ENCODE peak calls at places on chromosomes 6 and 20, in six cellular contexts. One of them, this sample, is unnamed.

GRCh38 chr20:24100370-24101011 is 111.9 kb upstream of the GGTLC1 start:
- DNase-seq in hepatocyte: peak; percentile 84
- DNase-seq in PC-3: peak; percentile 86
- DNase-seq in GM23338: peak; percentile 63
- DNase-seq in GM23248: peak; percentile 73
- DNase-seq in SK-N-SH: peak; percentile 53
- DNase-seq in this sample: peak; percentile 41

GRCh38 chr6:155418017-155418749 is 37.5 kb downstream of the NOX3 start:
- DNase-seq in hepatocyte: no peak
- DNase-seq in PC-3: no peak
- DNase-seq in GM23338: peak; percentile 24
- DNase-seq in GM23248: peak; percentile 80
- DNase-seq in SK-N-SH: no peak
- DNase-seq in this sample: peak; percentile 65

GRCh38 chr6:78505178-78505577 is 362.2 kb upstream of the IRAK1BP1 start:
- DNase-seq in hepatocyte: no peak
- DNase-seq in PC-3: no peak
- DNase-seq in GM23338: no peak
- DNase-seq in GM23248: no peak
- DNase-seq in SK-N-SH: no peak
- DNase-seq in this sample: no peak

GRCh38 chr6:14059791-14060436 is 57.7 kb upstream of the CD83 start:
- DNase-seq in hepatocyte: no peak
- DNase-seq in PC-3: peak; percentile 97
- DNase-seq in GM23338: no peak
- DNase-seq in GM23248: no peak
- DNase-seq in SK-N-SH: peak; percentile 79
- DNase-seq in this sample: no peak

GRCh38 chr6:56359201-56359899 is 112.0 kb upstream of the COL21A1 start:
- DNase-seq in hepatocyte: peak; percentile 81
- DNase-seq in PC-3: peak; percentile 84
- DNase-seq in GM23338: peak; percentile 84
- DNase-seq in GM23248: peak; percentile 77
- DNase-seq in SK-N-SH: peak; percentile 50
- DNase-seq in this sample: peak; percentile 68

GRCh38 chr6:99589290-99589672 is 17.4 kb upstream of the PRDM13 start:
- DNase-seq in hepatocyte: no peak
- DNase-seq in PC-3: peak; percentile 5
- DNase-seq in GM23338: peak; percentile 65
- DNase-seq in GM23248: peak; percentile 52
- DNase-seq in SK-N-SH: peak; percentile 65
- DNase-seq in this sample: no peak

GRCh38 chr6:45773906-45774305 is 241.8 kb downstream of the CLIC5 start:
- DNase-seq in hepatocyte: no peak
- DNase-seq in PC-3: no peak
- DNase-seq in GM23338: no peak
- DNase-seq in GM23248: no peak
- DNase-seq in SK-N-SH: no peak
- DNase-seq in this sample: no peak

GRCh38 chr6:14635195-14635594 is 517.6 kb downstream of the CD83 start:
- DNase-seq in hepatocyte: no peak
- DNase-seq in PC-3: no peak
- DNase-seq in GM23338: no peak
- DNase-seq in GM23248: no peak
- DNase-seq in SK-N-SH: no peak
- DNase-seq in this sample: peak; percentile 63

GRCh38 chr6:29797120-29797519 is 30.5 kb upstream of the HLA-G start:
- DNase-seq in hepatocyte: peak; percentile 19
- DNase-seq in PC-3: peak; percentile 71
- DNase-seq in GM23338: no peak
- DNase-seq in GM23248: peak; percentile 81
- DNase-seq in SK-N-SH: no peak
- DNase-seq in this sample: no peak

GRCh38 chr6:137415127-137415833 is 78.9 kb downstream of the OLIG3 start:
- DNase-seq in hepatocyte: peak; percentile 82
- DNase-seq in PC-3: peak; percentile 77
- DNase-seq in GM23338: peak; percentile 90
- DNase-seq in GM23248: peak; percentile 87
- DNase-seq in SK-N-SH: peak; percentile 12
- DNase-seq in this sample: peak; percentile 66

GRCh38 chr6:1609662-1610496 is at the start of gene FOXC1:
- DNase-seq in hepatocyte: peak; percentile 86
- DNase-seq in PC-3: peak; percentile 97
- DNase-seq in GM23338: peak; percentile 80
- DNase-seq in GM23248: peak; percentile 96
- DNase-seq in SK-N-SH: peak; percentile 97
- DNase-seq in this sample: no peak

GRCh38 chr6:27888576-27888975 is 23.6 kb downstream of the OR2B2 start:
- DNase-seq in hepatocyte: no peak
- DNase-seq in PC-3: no peak
- DNase-seq in GM23338: peak; percentile 79
- DNase-seq in GM23248: no peak
- DNase-seq in SK-N-SH: no peak
- DNase-seq in this sample: peak; percentile 51

GRCh38 chr6:21804941-21805610 is 211.5 kb downstream of the SOX4 start:
- DNase-seq in hepatocyte: no peak
- DNase-seq in PC-3: no peak
- DNase-seq in GM23338: no peak
- DNase-seq in GM23248: no peak
- DNase-seq in SK-N-SH: no peak
- DNase-seq in this sample: no peak

GRCh38 chr6:87742106-87742505 is 40.1 kb upstream of the AKIRIN2 start:
- DNase-seq in hepatocyte: no peak
- DNase-seq in PC-3: no peak
- DNase-seq in GM23338: no peak
- DNase-seq in GM23248: no peak
- DNase-seq in SK-N-SH: no peak
- DNase-seq in this sample: peak; percentile 71

GRCh38 chr6:33304216-33304615 is 5.5 kb upstream of the RGL2 start:
- DNase-seq in hepatocyte: no peak
- DNase-seq in PC-3: no peak
- DNase-seq in GM23338: no peak
- DNase-seq in GM23248: no peak
- DNase-seq in SK-N-SH: peak; percentile 5
- DNase-seq in this sample: no peak

GRCh38 chr6:31058128-31058894 is 48.0 kb downstream of the MUC22 start:
- DNase-seq in hepatocyte: peak; percentile 62
- DNase-seq in PC-3: peak; percentile 97
- DNase-seq in GM23338: peak; percentile 36
- DNase-seq in GM23248: peak; percentile 96
- DNase-seq in SK-N-SH: peak; percentile 42
- DNase-seq in this sample: peak; percentile 12

GRCh38 chr6:39226606-39227300 is 2.5 kb downstream of the KCNK5 start:
- DNase-seq in hepatocyte: no peak
- DNase-seq in PC-3: no peak
- DNase-seq in GM23338: no peak
- DNase-seq in GM23248: no peak
- DNase-seq in SK-N-SH: no peak
- DNase-seq in this sample: no peak

GRCh38 chr20:31894980-31895675 is 24.7 kb downstream of the TTLL9 start:
- DNase-seq in hepatocyte: peak; percentile 60
- DNase-seq in PC-3: peak; percentile 72
- DNase-seq in GM23338: peak; percentile 89
- DNase-seq in GM23248: peak; percentile 66
- DNase-seq in SK-N-SH: no peak
- DNase-seq in this sample: peak; percentile 64

GRCh38 chr6:155013457-155013876 is 18.4 kb downstream of the TIAM2 start:
- DNase-seq in hepatocyte: no peak
- DNase-seq in PC-3: no peak
- DNase-seq in GM23338: no peak
- DNase-seq in GM23248: no peak
- DNase-seq in SK-N-SH: peak; percentile 52
- DNase-seq in this sample: no peak

GRCh38 chr6:159919011-159919511 is 28.3 kb downstream of the MAS1 start:
- DNase-seq in hepatocyte: no peak
- DNase-seq in PC-3: no peak
- DNase-seq in GM23338: no peak
- DNase-seq in GM23248: peak; percentile 56
- DNase-seq in SK-N-SH: no peak
- DNase-seq in this sample: no peak

GRCh38 chr6:84422380-84422968 is 195.0 kb upstream of the CEP162 start:
- DNase-seq in hepatocyte: peak; percentile 75
- DNase-seq in PC-3: peak; percentile 18
- DNase-seq in GM23338: peak; percentile 83
- DNase-seq in GM23248: peak; percentile 6
- DNase-seq in SK-N-SH: peak; percentile 12
- DNase-seq in this sample: no peak

GRCh38 chr6:116059713-116060571 is 749 bp downstream of the FRK start:
- DNase-seq in hepatocyte: peak; percentile 38
- DNase-seq in PC-3: peak; percentile 22
- DNase-seq in GM23338: no peak
- DNase-seq in GM23248: peak; percentile 42
- DNase-seq in SK-N-SH: no peak
- DNase-seq in this sample: no peak
- H3K4me2 ChIP-seq in hepatocyte: peak overlapping the region; percentile 62
- H3K4me2 ChIP-seq in PC-3: peak overlapping the region; percentile 87
- H3K4me2 ChIP-seq in GM23338: no peak overlapping the region
- H3K4me2 ChIP-seq in GM23248: peak overlapping the region; percentile 99
- H3K4me2 ChIP-seq in SK-N-SH: no peak overlapping the region
- H3K4me2 ChIP-seq in this sample: peak overlapping the region; percentile 26

GRCh38 chr6:3423439-3424184 is 33.2 kb downstream of the SLC22A23 start:
- DNase-seq in hepatocyte: no peak
- DNase-seq in PC-3: no peak
- DNase-seq in GM23338: peak; percentile 70
- DNase-seq in GM23248: no peak
- DNase-seq in SK-N-SH: no peak
- DNase-seq in this sample: no peak

GRCh38 chr6:3421145-3421544 is 35.7 kb downstream of the SLC22A23 start:
- DNase-seq in hepatocyte: no peak
- DNase-seq in PC-3: no peak
- DNase-seq in GM23338: no peak
- DNase-seq in GM23248: no peak
- DNase-seq in SK-N-SH: no peak
- DNase-seq in this sample: no peak

GRCh38 chr6:3422457-3422816 is 34.4 kb downstream of the SLC22A23 start:
- DNase-seq in hepatocyte: no peak
- DNase-seq in PC-3: no peak
- DNase-seq in GM23338: no peak
- DNase-seq in GM23248: no peak
- DNase-seq in SK-N-SH: no peak
- DNase-seq in this sample: no peak

GRCh38 chr6:3419624-3420272 is 37.1 kb downstream of the SLC22A23 start:
- DNase-seq in hepatocyte: peak; percentile 54
- DNase-seq in PC-3: peak; percentile 89
- DNase-seq in GM23338: no peak
- DNase-seq in GM23248: peak; percentile 96
- DNase-seq in SK-N-SH: no peak
- DNase-seq in this sample: no peak

GRCh38 chr6:3421763-3422456 is 34.9 kb downstream of the SLC22A23 start:
- DNase-seq in hepatocyte: peak; percentile 44
- DNase-seq in PC-3: peak; percentile 64
- DNase-seq in GM23338: no peak
- DNase-seq in GM23248: peak; percentile 94
- DNase-seq in SK-N-SH: no peak
- DNase-seq in this sample: no peak
- H3K4me1 ChIP-seq in hepatocyte: peaks cover 20% of the 10 kb centered on the region
- H3K4me1 ChIP-seq in PC-3: peaks cover 50% of the 10 kb centered on the region
- H3K4me1 ChIP-seq in GM23338: peaks cover 90% of the 10 kb centered on the region
- H3K4me1 ChIP-seq in GM23248: peaks cover 56% of the 10 kb centered on the region
- H3K4me1 ChIP-seq in SK-N-SH: no peaks in the 10 kb centered on the region
- H3K4me1 ChIP-seq in this sample: no peaks in the 10 kb centered on the region

GRCh38 chr6:168002812-168003211 is 5.3 kb downstream of the KIF25 start:
- DNase-seq in hepatocyte: no peak
- DNase-seq in PC-3: no peak
- DNase-seq in GM23338: no peak
- DNase-seq in GM23248: no peak
- DNase-seq in SK-N-SH: no peak
- DNase-seq in this sample: no peak

GRCh38 chr6:168001037-168001348 is 3.5 kb downstream of the KIF25 start:
- DNase-seq in hepatocyte: no peak
- DNase-seq in PC-3: no peak
- DNase-seq in GM23338: no peak
- DNase-seq in GM23248: no peak
- DNase-seq in SK-N-SH: no peak
- DNase-seq in this sample: no peak

GRCh38 chr6:168004945-168005344 is 7.5 kb downstream of the KIF25 start:
- DNase-seq in hepatocyte: no peak
- DNase-seq in PC-3: no peak
- DNase-seq in GM23338: no peak
- DNase-seq in GM23248: no peak
- DNase-seq in SK-N-SH: no peak
- DNase-seq in this sample: no peak

GRCh38 chr6:168005796-168006195 is 8.3 kb downstream of the KIF25 start:
- DNase-seq in hepatocyte: no peak
- DNase-seq in PC-3: no peak
- DNase-seq in GM23338: no peak
- DNase-seq in GM23248: no peak
- DNase-seq in SK-N-SH: no peak
- DNase-seq in this sample: no peak

DNA sequence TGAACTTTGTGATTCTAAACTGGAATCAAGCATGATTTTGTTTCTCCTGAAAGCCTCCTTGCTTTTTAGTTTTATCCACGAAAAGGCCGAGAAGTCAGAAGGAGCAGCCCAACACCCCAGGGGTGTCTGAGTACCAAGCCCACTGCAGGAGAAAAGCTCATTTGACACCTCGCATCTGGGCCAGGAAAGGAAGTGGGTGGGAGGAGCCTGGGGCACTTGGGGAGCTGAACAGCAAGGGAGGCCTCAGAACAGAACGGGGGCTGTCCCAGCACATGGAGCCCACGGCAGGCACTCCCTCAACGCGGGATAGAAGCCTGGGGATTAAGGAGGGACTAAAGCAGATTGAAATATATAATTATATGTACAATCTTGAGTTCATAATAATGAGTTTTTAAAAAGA is 6.6 kb downstream of the KIF25 start:
- DNase-seq in hepatocyte: no peak
- DNase-seq in PC-3: no peak
- DNase-seq in GM23338: no peak
- DNase-seq in GM23248: no peak
- DNase-seq in SK-N-SH: no peak
- DNase-seq in this sample: no peak
- TF ChIP-seq EZH2phosphoT487 in hepatocyte: no peak
- TF ChIP-seq EZH2phosphoT487 in PC-3: no peak
- TF ChIP-seq EZH2phosphoT487 in GM23338: no peak
- TF ChIP-seq EZH2phosphoT487 in GM23248: no peak
- TF ChIP-seq EZH2phosphoT487 in SK-N-SH: no peak
- TF ChIP-seq EZH2phosphoT487 in this sample: no peak

DNA sequence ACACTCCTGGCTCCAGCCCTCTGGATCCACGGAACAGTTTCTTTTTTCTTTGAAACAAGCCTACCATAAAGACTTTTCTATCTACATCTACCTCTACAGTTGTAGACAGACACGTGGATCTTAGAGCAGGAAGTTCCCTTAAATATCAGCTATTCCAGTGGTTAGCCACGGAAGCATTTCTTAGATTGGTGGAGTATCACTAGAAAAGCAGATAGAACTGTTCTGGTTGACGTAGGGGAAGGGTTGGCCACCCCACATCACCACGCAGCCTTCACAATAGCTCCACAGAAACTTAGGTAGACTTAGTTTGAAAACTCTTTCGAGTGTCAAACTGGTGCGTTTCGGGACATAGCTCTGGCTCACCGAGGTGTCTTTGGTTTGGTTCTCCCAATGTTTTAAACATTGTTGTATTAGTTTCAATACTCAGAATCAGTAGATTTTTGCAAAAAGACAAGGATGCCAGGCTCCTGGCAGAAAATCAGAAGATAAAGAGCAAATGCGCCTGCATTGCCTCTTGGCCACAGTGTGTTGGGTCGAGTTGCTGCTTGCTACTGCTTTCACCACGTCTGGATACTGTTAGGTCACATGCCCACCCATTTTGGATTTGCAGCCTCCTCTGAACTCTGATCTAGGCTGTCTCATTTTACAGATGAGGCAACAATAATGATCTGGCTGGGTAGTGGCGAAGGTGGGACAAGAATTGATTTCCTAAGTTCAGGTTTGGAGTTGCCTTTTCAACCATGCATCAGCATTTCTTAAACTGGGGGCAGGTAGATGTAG is 71.5 kb upstream of the DTNBP1 start:
- DNase-seq in hepatocyte: no peak
- DNase-seq in PC-3: no peak
- DNase-seq in GM23338: no peak
- DNase-seq in GM23248: no peak
- DNase-seq in SK-N-SH: no peak
- DNase-seq in this sample: no peak
- H3K4me2 ChIP-seq in hepatocyte: no peak overlapping the region
- H3K4me2 ChIP-seq in PC-3: no peak overlapping the region
- H3K4me2 ChIP-seq in GM23338: no peak overlapping the region
- H3K4me2 ChIP-seq in GM23248: no peak overlapping the region
- H3K4me2 ChIP-seq in SK-N-SH: no peak overlapping the region
- H3K4me2 ChIP-seq in this sample: no peak overlapping the region